ENCODE peak calls at places on chromosomes 12 and 14, in four cellular contexts. D is right lobe of liver, M is upper lobe of right lung, E is heart left ventricle. G is an unnamed sample.

GRCh38 chr12:12803186-12803585 is 10.0 kb upstream of the DDX47 start:
- DNase-seq in M (peak; percentile 81), D (no peak), E (peak; percentile 64), G (peak; percentile 93)

GRCh38 chr12:100706029-100706428 is 88.5 kb upstream of the ANO4 start:
- DNase-seq in D (no peak), E (no peak), M (no peak), G (peak; percentile 26)

GRCh38 chr12:68189766-68190700 is 30.5 kb upstream of the IFNG start:
- DNase-seq in M (no peak), D (no peak), E (no peak), G (no peak)

GRCh38 chr12:1720494-1720893 is 29.6 kb downstream of the ADIPOR2 start:
- DNase-seq in E (no peak), D (no peak), M (no peak), G (no peak)

GRCh38 chr14:82704218-82704617 is 1170.6 kb upstream of the SEL1L start:
- DNase-seq in D (no peak), M (no peak), E (no peak), G (no peak)

GRCh38 chr12:58668831-58669230 is 251.5 kb downstream of the LRIG3 start:
- DNase-seq in D (no peak), M (no peak), E (no peak), G (no peak)

GRCh38 chr12:131608740-131609665 is 101.9 kb upstream of the SFSWAP start:
- DNase-seq in D (peak; percentile 65), E (peak; percentile 67), M (peak; percentile 85), G (peak; percentile 66)

GRCh38 chr14:67269338-67270060 is 28.3 kb downstream of the PALS1 start:
- DNase-seq in D (no peak), M (no peak), E (no peak), G (no peak)

GRCh38 chr12:99824900-99825562 is 159.7 kb downstream of the ANKS1B start:
- DNase-seq in D (no peak), E (no peak), M (no peak), G (no peak)

GRCh38 chr12:129520736-129521135 is 383.1 kb downstream of the TMEM132D start:
- DNase-seq in M (no peak), D (no peak), E (no peak), G (no peak)

GRCh38 chr14:21104448-21105060 is 3.7 kb downstream of the TMEM253 start:
- DNase-seq in M (peak; percentile 89), E (peak; percentile 78), D (peak; percentile 76), G (peak; percentile 60)

GRCh38 chr12:62722971-62723680 is 211.8 kb downstream of the PPM1H start:
- DNase-seq in E (no peak), D (no peak), M (no peak), G (peak; percentile 78)

GRCh38 chr12:3980504-3981272 is 107.5 kb upstream of the PARP11 start:
- DNase-seq in D (no peak), M (no peak), E (no peak), G (no peak)

GRCh38 chr12:128829870-128830504 is 6.2 kb upstream of the SLC15A4 start:
- DNase-seq in M (no peak), E (no peak), D (peak; percentile 42), G (no peak)

GRCh38 chr12:49880756-49881390 is 22.8 kb downstream of the FAIM2 start:
- DNase-seq in D (no peak), E (no peak), M (no peak), G (no peak)

GRCh38 chr12:1933342-1933992 is 15.0 kb upstream of the CACNA2D4 start:
- DNase-seq in D (peak; percentile 36), E (no peak), M (peak; percentile 44), G (peak; percentile 69)

GRCh38 chr12:98618952-98619351 is 25.5 kb downstream of the SLC25A3 start:
- DNase-seq in D (no peak), M (no peak), E (no peak), G (no peak)

GRCh38 chr14:24900281-24900868 is 149.6 kb downstream of the STXBP6 start:
- DNase-seq in E (no peak), D (no peak), M (no peak), G (no peak)

GRCh38 chr12:124771462-124772361 is 92.0 kb downstream of the SCARB1 start:
- DNase-seq in D (peak; percentile 81), M (peak; percentile 91), E (peak; percentile 80), G (peak; percentile 66)

GRCh38 chr14:24806061-24806678 is 172.2 kb upstream of the GZMB start:
- DNase-seq in D (peak; percentile 81), E (peak; percentile 66), M (peak; percentile 72), G (peak; percentile 9)

GRCh38 chr12:110514363-110514762 is 12.2 kb downstream of the RAD9B start:
- DNase-seq in M (no peak), D (no peak), E (no peak), G (no peak)

GRCh38 chr12:67593041-67593870 is 55.3 kb upstream of the DYRK2 start:
- DNase-seq in M (no peak), E (no peak), D (no peak), G (peak; percentile 59)

GRCh38 chr12:96720363-96720705 is 186.7 kb upstream of the NEDD1 start:
- DNase-seq in D (peak; percentile 52), M (no peak), E (no peak), G (peak; percentile 46)

GRCh38 chr12:123907726-123908476 is 64.7 kb downstream of the CCDC92 start:
- DNase-seq in D (no peak), E (no peak), M (no peak), G (no peak)

GRCh38 chr12:78457951-78458350 is 406.6 kb upstream of the SYT1 start:
- DNase-seq in D (no peak), E (no peak), M (no peak), G (no peak)

GRCh38 chr14:99736600-99737371 is 52.7 kb downstream of the CYP46A1 start:
- DNase-seq in D (no peak), E (peak; percentile 81), M (peak; percentile 65), G (no peak)

GRCh38 chr14:24986206-24986893 is 63.6 kb downstream of the STXBP6 start:
- DNase-seq in E (peak; percentile 36), M (no peak), D (no peak), G (no peak)

GRCh38 chr14:77615231-77616132 is 955 bp downstream of the SPTLC2 start:
- DNase-seq in M (no peak), E (no peak), D (no peak), G (no peak)

GRCh38 chr14:44945264-44945663 is 16.5 kb downstream of the KLHL28 start:
- DNase-seq in M (no peak), E (no peak), D (no peak), G (peak; percentile 31)

GRCh38 chr12:125132698-125133400 is 67.6 kb downstream of the AACS start:
- DNase-seq in M (no peak), D (no peak), E (no peak), G (no peak)

GRCh38 chr12:89593873-89594272 is 68.0 kb upstream of the POC1B start:
- DNase-seq in E (no peak), D (no peak), M (no peak), G (no peak)

DNA sequence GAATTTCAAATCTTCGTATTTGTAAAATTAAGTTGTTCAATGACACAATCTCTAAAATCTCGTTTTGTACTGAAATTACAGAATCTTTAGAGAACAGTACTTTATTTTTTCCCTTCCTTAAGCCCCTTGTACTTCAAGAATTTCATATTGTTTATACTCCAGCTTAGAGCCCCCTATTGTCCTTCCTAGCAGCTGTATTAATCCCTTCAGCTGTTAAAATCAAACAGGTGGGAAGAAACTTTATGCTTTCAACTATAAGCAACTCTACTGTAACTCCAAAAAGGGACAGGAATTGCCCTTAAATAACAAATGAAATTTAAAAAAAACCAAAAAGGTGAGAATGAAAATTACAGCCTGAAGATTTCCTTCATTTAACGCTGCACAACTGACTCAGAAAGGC is 1.7 kb downstream of the NACA start:
- DNase-seq in D (no peak), E (no peak), M (no peak), G (no peak)
- H3K4me3 ChIP-seq in D (peak overlapping the region; percentile 83), E (no peak overlapping the region), M (peak overlapping the region; percentile 85), G (peak overlapping the region; percentile 70)

GRCh38 chr14:85533821-85534271 is 3.9 kb downstream of the FLRT2 start:
- DNase-seq in M (peak; percentile 61), D (no peak), E (no peak), G (peak; percentile 4)
- H3K9me3 ChIP-seq in M (no peaks in the 10 kb centered on the region), D (no peaks in the 10 kb centered on the region), E (no peaks in the 10 kb centered on the region), G (no peaks in the 10 kb centered on the region)

DNA sequence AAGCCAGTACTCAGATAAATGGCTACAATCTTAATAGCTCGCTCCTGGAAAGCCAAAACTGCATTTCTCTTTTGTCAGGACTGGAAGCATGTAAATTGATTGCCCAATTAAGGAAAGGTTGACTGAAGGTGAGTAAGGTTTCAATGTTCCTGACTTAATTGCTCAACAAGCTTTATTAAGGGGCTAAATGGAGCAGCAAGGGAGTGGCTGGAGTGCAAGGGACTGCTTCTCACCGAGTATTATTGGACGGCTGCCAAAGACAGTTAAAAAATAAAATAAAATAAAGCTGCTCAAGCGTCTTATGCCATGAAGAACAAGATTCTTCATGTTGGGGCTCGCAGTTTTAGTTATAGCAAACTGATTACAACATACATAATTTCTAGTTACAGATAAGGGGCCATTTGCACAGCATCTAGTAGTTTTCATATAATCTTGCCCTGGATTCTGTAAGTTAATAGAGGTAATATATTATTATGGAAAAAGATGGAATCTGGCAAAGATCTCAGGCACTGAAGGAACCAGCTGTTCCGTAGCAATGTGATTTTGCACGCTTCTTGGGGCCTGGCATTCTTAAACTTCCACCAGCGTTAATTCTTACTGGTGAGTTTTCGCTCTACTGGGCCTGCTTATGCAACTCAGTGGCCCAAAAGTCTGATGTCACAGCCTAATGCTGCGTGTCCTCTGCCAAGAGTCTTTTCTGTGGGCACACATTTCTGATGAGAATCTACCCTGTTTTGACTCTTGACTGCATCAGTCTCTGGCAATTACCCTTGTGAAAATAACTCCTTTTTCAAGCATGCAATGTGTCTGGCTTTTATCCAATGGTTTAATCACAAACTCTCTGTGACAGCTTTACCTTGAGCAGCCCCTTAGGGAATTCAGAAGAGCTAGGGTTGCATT is 108.5 kb downstream of the SLC38A1 start:
- DNase-seq in M (no peak), E (no peak), D (no peak), G (peak; percentile 87)
- H3K4me3 ChIP-seq in M (no peak overlapping the region), E (no peak overlapping the region), D (no peak overlapping the region), G (no peak overlapping the region)

DNA sequence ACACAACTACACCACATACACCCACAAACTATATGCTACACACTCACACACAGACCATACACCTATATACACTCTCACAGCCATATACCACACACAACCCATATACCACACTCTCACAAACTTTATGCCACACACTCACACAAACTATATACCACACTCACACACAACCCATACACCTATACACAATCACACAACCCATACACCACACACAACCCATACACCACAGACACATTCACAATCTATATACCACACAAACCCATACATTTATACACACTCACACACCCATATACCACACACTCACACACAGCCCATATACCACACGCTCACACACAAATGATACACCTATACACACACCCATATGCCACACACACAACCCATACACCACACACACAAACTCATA is 163.3 kb downstream of the TMEM121 start:
- DNase-seq in D (no peak), E (no peak), M (no peak), G (no peak)
- H3K9me3 ChIP-seq in D (no peaks in the 10 kb centered on the region), E (no peaks in the 10 kb centered on the region), M (no peaks in the 10 kb centered on the region), G (no peaks in the 10 kb centered on the region)